ENCODE peak calls at places on chromosomes 11 and 22, in five cellular contexts. C is cardiac muscle cell, S is LNCaP clone FGC, N is WTC11, A is cardiac fibroblast. I is an unnamed sample.

GRCh38 chr11:48037709-48038468 is 57.5 kb downstream of the PTPRJ start:
- DNase-seq in C (no peak), N (no peak), S (no peak), A (peak), I (no peak)

GRCh38 chr22:20551805-20552449 is 44.5 kb downstream of the MED15 start:
- DNase-seq in N (no peak), C (no peak), S (no peak), A (peak), I (peak)

GRCh38 chr22:41429232-41429945 is 17.2 kb downstream of the TOB2 start:
- DNase-seq in A (no peak), S (no peak), N (no peak), C (no peak), I (no peak)

GRCh38 chr11:109071712-109072524 is 350.1 kb upstream of the C11orf87 start:
- DNase-seq in C (no peak), A (peak), S (peak), N (no peak), I (no peak)

GRCh38 chr11:48013269-48013901 is 33.0 kb downstream of the PTPRJ start:
- DNase-seq in N (no peak), S (no peak), A (peak), C (no peak), I (peak)

GRCh38 chr11:107591446-107592236 is 694 bp downstream of the ELMOD1 start:
- DNase-seq in N (peak), S (no peak), A (peak), C (peak), I (no peak)

GRCh38 chr11:130405428-130405827 is 23.0 kb downstream of the ADAMTS8 start:
- DNase-seq in N (no peak), A (no peak), S (no peak), C (no peak), I (no peak)

GRCh38 chr22:29330753-29331152 is 15.3 kb upstream of the RASL10A start:
- DNase-seq in N (no peak), A (peak), S (no peak), C (no peak), I (no peak)

GRCh38 chr11:33062137-33062536 is 22.8 kb downstream of the TCP11L1 start:
- DNase-seq in S (no peak), A (no peak), N (no peak), C (no peak), I (no peak)

GRCh38 chr22:35839811-35840739 is 122.4 kb downstream of the APOL5 start:
- DNase-seq in A (peak), C (peak), S (peak), N (peak), I (no peak)

GRCh38 chr11:103016031-103016430 is 60.5 kb upstream of the MMP13 start:
- DNase-seq in C (no peak), A (no peak), N (no peak), S (no peak), I (no peak)

GRCh38 chr11:12888525-12889158 is 120.5 kb upstream of the RASSF10 start:
- DNase-seq in A (peak), S (peak), C (peak), N (peak), I (no peak)

GRCh38 chr11:789951-790350 is at the start of gene CEND1:
- DNase-seq in C (no peak), S (no peak), N (peak), A (peak), I (no peak)

GRCh38 chr11:126282361-126282741 is 542 bp upstream of the TIRAP start:
- DNase-seq in N (peak), A (peak), C (peak), S (no peak), I (no peak)

GRCh38 chr11:369336-370018 is at the start of gene B4GALNT4:
- DNase-seq in S (no peak), C (peak), N (peak), A (no peak), I (peak)

GRCh38 chr22:24961217-24961844 is 8.8 kb downstream of the KIAA1671 start:
- DNase-seq in S (no peak), C (no peak), N (no peak), A (no peak), I (no peak)

GRCh38 chr11:67262731-67263675 is 3.3 kb upstream of the GRK2 start:
- DNase-seq in S (no peak), C (peak), A (peak), N (peak), I (no peak)

GRCh38 chr22:17930455-17931313 is 93.7 kb downstream of the MICAL3 start:
- DNase-seq in S (no peak), C (no peak), A (no peak), N (no peak), I (no peak)

GRCh38 chr11:132914600-132914999 is 617.7 kb downstream of the OPCML start:
- DNase-seq in N (no peak), A (no peak), C (no peak), S (no peak), I (no peak)

GRCh38 chr11:12685229-12685628 is 11.0 kb downstream of the TEAD1 start:
- DNase-seq in S (no peak), C (no peak), N (no peak), A (peak), I (no peak)

DNA sequence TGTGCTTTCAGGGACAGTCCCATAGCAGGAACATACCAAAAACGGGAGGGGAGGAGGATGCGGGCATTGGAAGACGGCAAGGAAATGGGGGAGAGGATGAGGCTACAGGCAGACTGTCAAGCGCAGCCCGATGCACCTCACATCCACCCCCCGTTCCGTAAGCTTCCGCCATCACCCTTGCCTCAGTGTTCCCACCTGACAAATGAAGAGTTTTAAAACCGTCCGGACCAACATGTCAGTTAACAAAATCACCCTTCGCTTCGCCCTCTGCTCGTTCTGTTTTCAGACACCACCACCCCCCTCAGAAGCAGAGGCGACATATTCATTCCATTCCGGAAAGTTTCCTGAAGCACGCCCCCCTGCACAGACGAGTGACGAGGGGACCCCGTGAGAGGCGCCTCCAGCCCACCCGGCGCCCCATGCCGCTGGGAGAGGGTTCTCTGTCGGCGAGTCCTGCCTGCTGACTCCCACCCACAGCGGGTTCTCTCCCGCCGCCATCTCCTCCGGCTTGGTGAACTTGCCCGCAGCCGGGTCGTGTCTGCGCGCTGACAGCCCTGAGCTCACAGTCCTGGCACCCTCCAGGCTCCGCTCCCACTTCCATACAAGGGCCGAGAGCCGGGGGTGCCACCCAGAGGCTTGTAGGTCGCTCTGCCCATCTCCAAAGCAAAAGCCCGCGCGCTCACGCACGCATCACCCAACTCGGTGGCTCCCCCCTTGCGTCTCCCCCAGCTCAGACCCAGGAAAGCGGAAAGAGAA is 1.5 kb downstream of the IGSF9B start:
- DNase-seq in N (no peak), A (no peak), C (peak), S (no peak), I (no peak)
- TF ChIP-seq CTCF in N (no peak), A (no peak), C (no peak), S (no peak), I (peak)

GRCh38 chr11:122509899-122510298 is 145.6 kb upstream of the UBASH3B start:
- DNase-seq in C (no peak), S (no peak), N (peak), A (no peak), I (no peak)
- TF ChIP-seq CTCF in C (no peak), S (no peak), N (no peak), A (no peak), I (no peak)

GRCh38 chr11:37817727-37818270 is 1219.8 kb upstream of the RAG2 start:
- DNase-seq in C (no peak), S (no peak), N (no peak), A (peak), I (peak)
- TF ChIP-seq CTCF in C (no peak), S (no peak), N (no peak), A (no peak), I (no peak)

DNA sequence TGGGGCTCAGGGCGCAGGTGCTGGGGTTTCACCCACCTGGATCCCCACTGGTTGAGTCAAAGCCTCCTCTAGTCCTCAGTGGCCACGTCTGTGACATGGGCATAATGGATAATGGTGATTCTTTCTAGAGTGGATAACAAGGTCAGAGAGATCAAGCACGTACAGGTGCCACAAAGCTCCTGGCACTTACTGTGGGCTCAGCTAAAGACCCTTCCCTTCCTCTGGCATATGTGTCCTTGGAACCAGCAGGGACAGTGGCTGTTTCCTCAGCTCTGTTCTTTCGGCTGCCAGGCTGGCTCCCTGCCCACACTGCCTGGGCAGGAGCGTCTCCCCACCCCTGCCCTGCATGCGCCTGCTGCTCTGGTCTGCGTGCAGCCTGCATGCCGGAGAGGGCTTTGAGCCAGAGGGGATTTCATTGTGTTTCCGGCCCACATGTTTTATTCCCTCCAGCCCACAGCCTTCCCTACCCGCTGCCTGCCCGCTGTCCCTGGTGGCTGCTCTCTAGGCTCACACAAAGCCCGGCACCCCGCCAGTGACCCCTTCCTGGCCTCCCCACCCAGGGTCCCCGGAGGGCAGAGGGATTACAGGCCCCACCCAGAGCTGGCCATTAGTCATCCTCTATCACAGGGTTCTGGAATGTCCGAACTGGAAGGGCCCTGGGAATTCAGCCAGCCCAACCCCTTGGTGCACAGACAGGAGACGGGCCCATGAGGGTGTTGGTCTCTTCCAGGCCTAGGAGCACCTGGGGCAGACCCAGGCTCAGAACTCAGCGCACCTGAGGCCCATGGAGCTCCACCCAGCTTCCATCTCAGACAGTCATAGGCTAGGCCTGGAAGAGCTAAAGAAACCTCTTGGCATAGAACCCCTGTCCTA is 55.3 kb upstream of the GCAT start:
- DNase-seq in S (peak), N (no peak), C (no peak), A (peak), I (no peak)
- TF ChIP-seq CTCF in S (no peak), N (no peak), C (peak), A (peak), I (peak)

DNA sequence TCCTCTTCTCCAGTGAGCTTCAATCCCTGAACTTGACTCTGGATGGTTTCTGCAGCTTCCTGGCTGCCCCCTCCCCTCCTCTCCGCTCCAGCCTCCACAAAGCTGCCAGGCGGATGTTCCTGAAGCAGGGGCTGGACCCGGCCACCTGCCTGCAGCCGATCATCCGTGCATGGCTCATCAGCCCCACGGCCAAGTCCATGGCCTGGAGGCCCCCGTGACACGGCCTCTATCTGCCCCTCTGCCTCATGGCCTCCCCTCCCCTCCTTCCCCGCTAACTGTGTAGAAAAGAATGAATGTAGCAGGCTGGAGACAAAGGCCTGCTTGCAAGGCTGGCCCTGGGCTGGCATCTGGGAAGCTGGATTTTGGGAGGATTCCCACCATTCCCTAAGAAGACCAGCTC is 6.8 kb upstream of the SUN2 start:
- DNase-seq in C (no peak), A (no peak), N (no peak), S (no peak), I (no peak)
- TF ChIP-seq CTCF in C (no peak), A (no peak), N (no peak), S (no peak), I (no peak)

GRCh38 chr11:75597636-75598035 is 35.6 kb downstream of the SERPINH1 start:
- DNase-seq in S (no peak), C (peak), A (peak), N (peak), I (no peak)
- TF ChIP-seq CTCF in S (peak), C (peak), A (peak), N (no peak), I (peak)

GRCh38 chr11:61429346-61429690 is 457 bp downstream of the CPSF7 start:
- DNase-seq in N (peak), A (peak), C (peak), S (no peak), I (no peak)
- TF ChIP-seq CTCF in N (no peak), A (no peak), C (peak), S (peak), I (peak)

DNA sequence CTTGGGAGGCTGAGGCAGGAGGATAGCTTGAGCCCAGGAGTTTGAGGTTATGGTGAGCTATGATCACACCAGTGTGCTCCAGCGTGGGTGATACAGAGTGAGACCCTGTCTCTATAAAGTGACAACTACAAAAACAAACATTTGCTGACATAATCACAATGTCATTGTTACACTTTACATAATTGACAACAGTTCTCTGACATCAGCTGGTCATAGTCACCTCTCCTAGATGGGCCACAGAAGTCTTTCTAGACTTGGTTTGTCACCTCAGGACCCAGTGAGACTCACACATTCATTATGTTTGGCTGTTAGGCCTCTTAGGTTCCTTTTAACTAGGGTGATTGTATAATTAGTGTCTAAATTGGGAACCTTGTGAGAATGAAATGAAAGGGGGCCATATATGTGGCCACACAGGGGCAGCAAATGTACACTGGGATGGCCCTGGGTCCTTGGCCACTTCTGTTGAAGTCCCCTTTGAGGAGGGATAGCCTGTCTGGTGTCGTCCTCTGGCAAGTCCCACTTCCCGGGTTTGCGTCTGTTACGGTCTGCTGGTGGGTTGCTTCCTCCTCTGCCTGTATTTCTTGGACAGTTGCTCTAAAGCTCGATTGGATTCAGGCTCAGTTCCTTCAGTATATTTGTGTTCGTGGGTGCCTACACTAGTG is 5.8 kb upstream of the PPIL2 start:
- DNase-seq in A (no peak), C (no peak), S (no peak), N (no peak), I (no peak)
- TF ChIP-seq CTCF in A (no peak), C (no peak), S (no peak), N (no peak), I (peak)

GRCh38 chr11:118672865-118673264 is 6.6 kb downstream of the TREH start:
- DNase-seq in C (no peak), N (no peak), A (no peak), S (no peak), I (no peak)
- TF ChIP-seq CTCF in C (peak), N (no peak), A (no peak), S (no peak), I (peak)

DNA sequence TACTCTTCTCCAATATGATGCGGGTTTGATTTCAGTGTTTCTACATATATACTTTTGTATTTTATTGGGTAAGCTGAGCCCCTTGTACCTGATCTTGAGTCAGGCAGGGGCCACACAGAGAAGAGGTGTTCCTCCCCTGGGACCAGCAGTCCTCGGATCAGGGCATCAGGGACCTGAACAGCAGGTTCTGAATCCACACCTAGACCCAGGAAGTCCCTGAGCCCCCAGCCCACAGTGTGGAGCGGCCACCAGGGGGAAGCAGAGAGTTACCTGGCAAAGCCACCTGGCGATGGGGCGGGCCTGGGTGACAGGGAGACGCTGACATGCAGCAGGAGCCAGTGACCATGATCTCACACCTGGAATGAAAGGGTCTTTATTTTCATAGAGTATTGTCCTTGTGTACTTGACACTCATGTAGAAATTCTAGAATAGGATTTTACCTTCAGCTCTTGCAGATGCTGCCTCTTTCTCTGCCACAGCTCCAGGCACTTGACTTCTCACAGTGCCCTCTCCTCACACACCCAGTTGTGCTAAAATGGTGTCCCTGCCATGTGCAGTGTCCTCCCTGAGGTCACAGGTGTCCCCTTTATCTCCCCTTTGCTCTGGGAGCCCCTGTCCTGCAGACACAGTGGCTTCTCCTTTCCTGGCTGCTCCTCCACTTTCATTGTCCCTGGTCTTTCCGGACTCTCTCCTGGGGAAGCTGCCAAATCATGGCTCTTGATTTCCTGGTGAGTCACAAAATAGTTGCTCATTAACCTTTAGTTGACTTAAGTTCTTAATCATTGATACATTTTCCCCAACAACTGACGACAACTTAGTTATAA is 48.5 kb downstream of the GGTLC2 start:
- DNase-seq in N (peak), S (peak), A (peak), C (no peak), I (peak)
- TF ChIP-seq CTCF in N (no peak), S (peak), A (peak), C (peak), I (peak)

I was measured in chondrocyte.